ENCODE peak calls at places on chromosomes 2 and 18, in eight cellular contexts. P is adrenal gland, H is OCI-LY7, D is psoas muscle, A is Panc1, O is foreskin fibroblast, L is WTC11, I is fibroblast of lung. Z is an unnamed sample.

GRCh38 chr2:157875720-157876065 is 437 bp downstream of the ACVR1 start:
- DNase-seq in P (peak; percentile 56), L (peak; percentile 59), H (no peak), O (no peak), I (peak; percentile 35), A (no peak), D (no peak), Z (no peak)

GRCh38 chr18:67766930-67767329 is 250.4 kb upstream of the DSEL start:
- DNase-seq in O (peak; percentile 89), I (peak; percentile 82), A (peak; percentile 45), D (no peak), H (no peak), L (no peak), P (no peak), Z (no peak)

GRCh38 chr2:42340045-42340937 is 20.7 kb downstream of the COX7A2L start:
- DNase-seq in L (no peak), D (no peak), A (no peak), H (no peak), P (no peak), I (no peak), O (no peak), Z (no peak)

GRCh38 chr2:207188601-207189000 is 22.9 kb upstream of the KLF7 start:
- DNase-seq in I (peak; percentile 66), H (no peak), L (no peak), P (no peak), O (peak; percentile 83), D (no peak), A (peak; percentile 78), Z (no peak)

GRCh38 chr2:14530506-14530905 is 102.0 kb upstream of the LRATD1 start:
- DNase-seq in P (no peak), A (no peak), O (peak; percentile 66), D (no peak), I (peak; percentile 49), H (no peak), L (no peak), Z (no peak)

GRCh38 chr2:215370116-215370965 is 58.5 kb downstream of the ATIC start:
- DNase-seq in A (no peak), D (no peak), O (no peak), H (no peak), P (no peak), L (no peak), I (no peak), Z (no peak)

GRCh38 chr2:53315170-53315569 is 452.4 kb upstream of the CHAC2 start:
- DNase-seq in A (no peak), L (no peak), I (peak; percentile 10), P (no peak), H (no peak), D (no peak), O (no peak), Z (no peak)

GRCh38 chr18:57839942-57840381 is 36.8 kb upstream of the ATP8B1 start:
- DNase-seq in O (peak; percentile 74), D (no peak), I (peak; percentile 85), P (no peak), H (no peak), L (no peak), A (no peak), Z (no peak)

GRCh38 chr2:98936133-98936916 is at the start of gene CRACDL:
- DNase-seq in D (no peak), L (peak; percentile 51), P (no peak), I (peak; percentile 44), O (peak; percentile 62), H (no peak), A (no peak), Z (peak; percentile 58)

GRCh38 chr18:36354989-36355388 is 57.5 kb downstream of the FHOD3 start:
- DNase-seq in O (peak; percentile 91), I (peak; percentile 78), L (no peak), D (no peak), H (no peak), A (no peak), P (peak; percentile 76), Z (no peak)

GRCh38 chr2:113098061-113098460 is 29.3 kb upstream of the IL1RN start:
- DNase-seq in H (no peak), I (no peak), O (no peak), A (no peak), P (no peak), D (no peak), L (no peak), Z (no peak)

GRCh38 chr18:61741881-61742280 is 150.9 kb downstream of the RNF152 start:
- DNase-seq in P (no peak), A (no peak), I (no peak), O (no peak), L (no peak), D (no peak), H (no peak), Z (no peak)

GRCh38 chr18:63924551-63924950 is 16.8 kb downstream of the SERPINB10 start:
- DNase-seq in O (no peak), D (no peak), I (peak; percentile 19), P (no peak), H (no peak), L (no peak), A (no peak), Z (no peak)

GRCh38 chr2:193690572-193690971 is 1495.8 kb upstream of the TMEFF2 start:
- DNase-seq in L (no peak), P (no peak), H (no peak), O (no peak), A (no peak), I (no peak), D (no peak), Z (no peak)
- TF ChIP-seq CTCF in L (no peak), P (no peak), H (no peak), O (no peak), A (no peak), I (no peak), D (no peak), Z (peak; percentile 28)

DNA sequence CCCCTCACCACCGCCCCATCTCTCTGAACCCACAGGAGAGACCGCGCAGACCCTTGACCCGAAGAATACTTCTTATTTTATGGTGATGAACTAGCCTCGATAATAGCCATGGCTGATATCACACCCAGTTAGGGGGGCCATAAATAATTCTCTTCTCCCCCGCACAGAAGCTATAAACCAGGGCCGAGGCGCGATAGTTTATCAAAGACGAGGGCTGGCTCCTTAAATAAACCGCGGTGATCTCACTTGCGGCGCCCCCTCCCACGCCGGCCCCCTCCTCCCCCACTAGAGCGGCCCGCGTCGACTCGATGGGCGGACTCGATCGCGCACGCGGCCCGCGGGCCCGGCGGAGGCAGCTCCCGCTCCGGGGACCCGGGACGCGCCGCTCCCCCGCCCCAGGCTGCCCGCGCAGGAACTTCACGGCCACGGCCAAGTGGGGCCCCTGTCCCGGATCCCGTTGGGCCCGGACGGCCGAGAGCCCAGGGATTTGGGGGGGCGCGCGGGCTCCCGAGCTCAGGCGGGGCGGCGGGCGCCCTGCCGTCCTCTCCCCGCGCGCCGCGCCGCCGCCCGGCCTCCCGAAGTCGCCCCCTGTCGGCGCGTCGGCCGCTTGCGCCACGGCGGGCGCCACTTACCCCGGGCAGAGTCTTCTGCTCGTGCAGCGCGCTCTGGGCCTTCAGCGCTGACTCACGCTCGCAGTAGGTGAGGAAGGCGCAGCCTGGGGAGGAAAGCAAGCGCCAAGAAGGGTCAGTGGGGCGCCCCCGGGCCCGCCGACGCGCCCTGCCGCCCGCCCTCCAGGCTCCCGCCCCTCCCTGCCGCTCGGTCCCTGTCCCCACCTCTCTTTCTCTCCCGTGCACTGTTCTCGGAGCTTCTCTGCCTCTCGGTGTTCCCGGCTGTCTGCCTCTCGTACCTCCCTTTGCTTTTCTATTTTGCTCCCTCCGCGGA is 80.4 kb downstream of the CELF4 start:
- DNase-seq in L (peak; percentile 72), H (no peak), P (peak; percentile 31), D (no peak), O (peak; percentile 55), I (peak; percentile 8), A (no peak), Z (peak; percentile 78)
- TF ChIP-seq CTCF in L (peak; percentile 50), H (no peak), P (peak; percentile 50), D (peak; percentile 45), O (no peak), I (no peak), A (no peak), Z (peak; percentile 71)

GRCh38 chr2:54724560-54725342 is 1.3 kb downstream of the EML6 start:
- DNase-seq in O (peak; percentile 41), L (peak; percentile 44), H (peak; percentile 75), A (no peak), I (peak; percentile 6), D (peak; percentile 51), P (peak; percentile 47), Z (peak; percentile 72)

GRCh38 chr2:54725343-54726099 is 2.1 kb downstream of the EML6 start:
- DNase-seq in P (no peak), A (no peak), I (no peak), H (peak; percentile 34), D (no peak), O (peak; percentile 5), L (no peak), Z (no peak)

GRCh38 chr2:54724150-54724559 is 693 bp downstream of the EML6 start:
- DNase-seq in P (no peak), H (no peak), A (no peak), O (no peak), D (no peak), L (no peak), I (no peak), Z (no peak)

GRCh38 chr2:54722641-54723299 is 692 bp upstream of the EML6 start:
- DNase-seq in O (peak; percentile 83), H (peak; percentile 35), L (no peak), P (peak; percentile 54), A (no peak), I (peak; percentile 70), D (no peak), Z (no peak)

DNA sequence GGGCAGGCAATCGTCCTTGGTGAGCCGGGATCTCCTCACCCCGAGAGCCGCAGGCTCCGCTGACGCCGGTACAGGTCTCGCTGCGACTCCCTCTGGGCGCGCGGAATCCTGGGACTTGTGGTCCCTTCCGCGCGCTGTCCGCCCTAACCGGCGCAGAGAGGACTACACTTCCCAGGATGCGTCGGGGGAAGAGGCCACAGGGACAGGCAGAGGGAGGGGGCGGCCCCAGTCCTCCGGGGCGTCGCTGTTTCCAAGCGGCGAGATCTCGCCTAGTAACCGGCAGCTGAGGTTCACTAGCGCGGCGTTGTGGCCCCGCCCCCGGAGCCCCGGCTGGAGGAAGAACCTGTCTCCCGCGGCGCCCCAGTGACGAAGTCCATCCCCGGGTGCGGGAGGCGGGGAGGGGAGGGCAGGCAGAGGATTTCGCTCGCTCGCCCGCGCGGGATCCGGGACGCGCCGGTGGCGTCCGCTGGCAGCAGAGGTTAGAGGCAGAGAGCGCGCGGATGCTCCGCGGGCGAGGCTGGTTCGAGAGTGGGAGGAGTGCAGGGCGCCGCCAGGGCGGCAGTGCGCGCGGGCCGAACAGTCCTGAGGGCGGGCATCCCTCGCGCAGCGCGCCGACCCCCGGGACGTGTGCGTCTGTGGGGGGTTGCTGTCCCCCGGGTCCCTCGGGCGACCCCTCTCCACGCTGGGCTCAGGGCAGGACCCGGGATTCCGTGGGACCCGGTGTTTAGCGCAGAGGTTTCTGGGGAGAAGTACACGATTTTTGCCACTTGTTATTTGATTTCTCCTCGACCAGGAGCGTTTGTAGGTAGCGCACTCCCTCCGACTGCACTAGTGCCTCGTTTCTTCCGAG is at the start of gene EML6:
- DNase-seq in H (peak; percentile 99), O (peak; percentile 100), P (peak; percentile 100), L (peak; percentile 99), A (peak; percentile 95), I (peak; percentile 99), D (peak; percentile 99), Z (peak; percentile 98)
- TF ChIP-seq CTCF in H (peak; percentile 65), O (peak; percentile 12), P (peak; percentile 31), L (no peak), A (peak; percentile 51), I (peak; percentile 16), D (peak; percentile 16), Z (no peak)

DNA sequence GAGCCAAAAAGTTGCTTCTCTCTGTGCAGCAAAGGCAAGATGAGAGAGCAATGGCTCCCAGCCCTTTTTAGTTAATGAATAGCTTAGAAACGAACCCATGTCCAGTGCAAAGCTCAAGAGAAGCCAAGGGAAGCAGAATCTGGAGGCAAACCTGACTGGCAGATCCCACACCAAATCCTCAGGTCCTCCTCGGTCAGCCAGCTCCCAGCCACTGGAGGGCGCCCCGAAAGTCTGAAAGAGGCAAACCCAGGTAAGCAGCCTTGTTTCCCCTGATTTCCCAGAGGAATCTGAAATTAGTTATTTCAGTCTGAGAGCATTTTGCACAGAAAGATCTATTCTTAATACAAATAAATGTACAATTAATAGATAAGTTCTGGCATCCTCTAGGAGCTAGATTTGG is 71.3 kb upstream of the PID1 start:
- DNase-seq in L (peak; percentile 83), P (peak; percentile 70), H (peak; percentile 1), D (peak; percentile 62), O (peak; percentile 54), A (peak; percentile 5), I (peak; percentile 14), Z (peak; percentile 60)
- TF ChIP-seq CTCF in L (peak; percentile 42), P (peak; percentile 61), H (peak; percentile 71), D (no peak), O (peak; percentile 45), A (peak; percentile 79), I (peak; percentile 59), Z (peak; percentile 39)